ENCODE peak calls at places on chromosomes 5 and 9, in six cellular contexts. N is endothelial cell of umbilical vein, P is GM12878, I is A549, B is K562, J is HepG2. U is an unnamed sample.

GRCh38 chr5:90932052-90932699 is 373.6 kb downstream of the ADGRV1 start:
- DNase-seq in N (peak; percentile 93), P (peak; percentile 12), I (peak; percentile 80), B (peak; percentile 67), J (peak; percentile 48), U (peak; percentile 59)

GRCh38 chr5:177593511-177593910 is 1.5 kb downstream of the TMED9 start:
- DNase-seq in N (no peak), P (no peak), I (no peak), B (no peak), J (no peak), U (no peak)

GRCh38 chr5:17224858-17225436 is 7.5 kb downstream of the BASP1 start:
- DNase-seq in N (no peak), P (peak; percentile 59), I (no peak), B (no peak), J (no peak), U (peak; percentile 54)

GRCh38 chr9:94443039-94443722 is 111.7 kb upstream of the PCAT7 start:
- DNase-seq in N (no peak), P (no peak), I (no peak), B (no peak), J (no peak), U (no peak)

GRCh38 chr5:149731617-149732400 is 1.7 kb downstream of the PPARGC1B start:
- DNase-seq in N (peak; percentile 63), P (peak; percentile 62), I (peak; percentile 81), B (peak; percentile 97), J (no peak), U (peak; percentile 90)

GRCh38 chr5:74017112-74017511 is 391.1 kb downstream of the ARHGEF28 start:
- DNase-seq in N (no peak), P (no peak), I (no peak), B (no peak), J (no peak), U (no peak)

GRCh38 chr5:146344155-146345118 is 5.8 kb downstream of the POU4F3 start:
- DNase-seq in N (no peak), P (no peak), I (no peak), B (no peak), J (no peak), U (no peak)

GRCh38 chr5:124546643-124547042 is 199.8 kb downstream of the ZNF608 start:
- DNase-seq in N (peak; percentile 31), P (no peak), I (peak; percentile 8), B (peak; percentile 27), J (no peak), U (peak; percentile 21)

GRCh38 chr9:121607434-121608248 is 43.8 kb upstream of the DAB2IP start:
- DNase-seq in N (no peak), P (no peak), I (peak; percentile 64), B (no peak), J (peak; percentile 65), U (peak; percentile 59)

GRCh38 chr9:121612511-121612998 is 38.9 kb upstream of the DAB2IP start:
- DNase-seq in N (no peak), P (no peak), I (peak; percentile 38), B (peak; percentile 3), J (no peak), U (peak; percentile 29)

GRCh38 chr9:121609845-121610637 is 41.4 kb upstream of the DAB2IP start:
- DNase-seq in N (peak; percentile 29), P (no peak), I (peak; percentile 83), B (no peak), J (peak; percentile 93), U (no peak)

GRCh38 chr9:121613009-121613766 is 38.2 kb upstream of the DAB2IP start:
- DNase-seq in N (peak; percentile 21), P (no peak), I (no peak), B (no peak), J (no peak), U (peak; percentile 56)

GRCh38 chr9:121610638-121610953 is 40.8 kb upstream of the DAB2IP start:
- DNase-seq in N (no peak), P (no peak), I (no peak), B (peak; percentile 4), J (no peak), U (no peak)
- TF ChIP-seq MYC in N (no peak), P (no peak), I (no peak), B (no peak), J (no peak), U (no peak)

DNA sequence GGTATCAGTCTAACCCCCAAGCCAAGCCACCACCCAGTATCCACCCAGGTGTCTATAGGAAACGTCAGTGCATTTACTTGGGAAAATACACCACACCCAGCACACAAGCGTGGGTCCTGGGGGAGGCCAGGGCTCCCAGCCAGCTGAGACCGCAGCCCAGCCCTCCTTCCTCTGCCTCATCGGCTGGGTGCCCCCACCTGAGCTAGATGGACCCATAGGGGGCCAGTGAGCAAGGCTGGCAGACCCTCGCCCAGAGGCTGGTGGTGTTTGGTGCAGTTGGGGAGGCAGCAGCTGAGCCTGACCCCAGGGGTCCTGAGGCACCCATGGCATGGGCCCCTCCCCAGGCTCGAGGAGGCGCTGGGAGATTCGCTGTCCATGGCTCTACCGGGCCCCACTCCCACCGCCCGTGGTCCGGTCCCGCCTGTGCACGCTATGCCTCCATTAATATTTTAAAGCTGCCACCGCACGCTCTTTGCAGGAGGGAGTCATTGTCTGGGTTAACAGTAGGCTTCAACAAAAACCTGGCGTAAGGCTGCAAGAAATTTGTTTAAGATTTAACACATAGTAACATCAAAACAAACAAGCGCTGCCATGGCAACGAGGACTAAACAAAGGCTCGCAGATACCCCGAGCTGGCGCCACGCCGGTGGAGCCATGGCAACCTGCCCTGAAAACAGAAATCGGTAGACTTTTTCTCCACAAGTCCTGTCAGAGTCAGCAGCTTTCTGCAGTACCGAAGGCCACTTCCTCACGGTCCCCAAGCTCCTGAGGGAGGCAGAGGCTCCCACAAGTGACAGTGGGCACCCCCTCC is 20.6 kb downstream of the TPPP start:
- DNase-seq in N (peak; percentile 82), P (no peak), I (peak; percentile 95), B (peak; percentile 52), J (peak; percentile 82), U (peak; percentile 58)
- TF ChIP-seq MYC in N (no peak), P (no peak), I (peak; percentile 18), B (no peak), J (no peak), U (no peak)

GRCh38 chr9:99573052-99573451 is 248.6 kb upstream of the NR4A3 start:
- DNase-seq in N (no peak), P (no peak), I (no peak), B (no peak), J (no peak), U (no peak)

GRCh38 chr9:99576002-99576401 is 245.7 kb upstream of the NR4A3 start:
- DNase-seq in N (no peak), P (no peak), I (peak; percentile 10), B (peak; percentile 32), J (peak; percentile 12), U (no peak)

GRCh38 chr9:99573883-99574282 is 247.8 kb upstream of the NR4A3 start:
- DNase-seq in N (no peak), P (no peak), I (no peak), B (no peak), J (no peak), U (no peak)

GRCh38 chr9:99569840-99570239 is 251.8 kb upstream of the NR4A3 start:
- DNase-seq in N (no peak), P (no peak), I (no peak), B (no peak), J (no peak), U (no peak)

GRCh38 chr9:99572529-99572928 is 249.2 kb upstream of the NR4A3 start:
- DNase-seq in N (no peak), P (no peak), I (no peak), B (no peak), J (no peak), U (no peak)
- TF ChIP-seq MYC in N (no peak), P (no peak), I (no peak), B (no peak), J (no peak), U (no peak)

GRCh38 chr9:36023260-36024048 is 13.3 kb upstream of the RECK start:
- DNase-seq in N (peak; percentile 71), P (peak; percentile 15), I (peak; percentile 74), B (peak; percentile 69), J (peak; percentile 39), U (peak; percentile 60)
- TF ChIP-seq MYC in N (no peak), P (no peak), I (no peak), B (no peak), J (no peak), U (no peak)

GRCh38 chr9:111900081-111900805 is 3.6 kb downstream of the UGCG start:
- DNase-seq in N (no peak), P (no peak), I (no peak), B (peak; percentile 32), J (no peak), U (no peak)

GRCh38 chr9:111896942-111897830 is 572 bp downstream of the UGCG start:
- DNase-seq in N (peak; percentile 74), P (no peak), I (peak; percentile 49), B (peak; percentile 80), J (peak; percentile 11), U (peak; percentile 55)

GRCh38 chr9:111898331-111899096 is 1.9 kb downstream of the UGCG start:
- DNase-seq in N (peak; percentile 30), P (no peak), I (no peak), B (peak; percentile 12), J (no peak), U (no peak)

GRCh38 chr9:111897831-111898144 is 1.2 kb downstream of the UGCG start:
- DNase-seq in N (peak; percentile 55), P (peak; percentile 74), I (no peak), B (no peak), J (no peak), U (peak; percentile 59)

DNA sequence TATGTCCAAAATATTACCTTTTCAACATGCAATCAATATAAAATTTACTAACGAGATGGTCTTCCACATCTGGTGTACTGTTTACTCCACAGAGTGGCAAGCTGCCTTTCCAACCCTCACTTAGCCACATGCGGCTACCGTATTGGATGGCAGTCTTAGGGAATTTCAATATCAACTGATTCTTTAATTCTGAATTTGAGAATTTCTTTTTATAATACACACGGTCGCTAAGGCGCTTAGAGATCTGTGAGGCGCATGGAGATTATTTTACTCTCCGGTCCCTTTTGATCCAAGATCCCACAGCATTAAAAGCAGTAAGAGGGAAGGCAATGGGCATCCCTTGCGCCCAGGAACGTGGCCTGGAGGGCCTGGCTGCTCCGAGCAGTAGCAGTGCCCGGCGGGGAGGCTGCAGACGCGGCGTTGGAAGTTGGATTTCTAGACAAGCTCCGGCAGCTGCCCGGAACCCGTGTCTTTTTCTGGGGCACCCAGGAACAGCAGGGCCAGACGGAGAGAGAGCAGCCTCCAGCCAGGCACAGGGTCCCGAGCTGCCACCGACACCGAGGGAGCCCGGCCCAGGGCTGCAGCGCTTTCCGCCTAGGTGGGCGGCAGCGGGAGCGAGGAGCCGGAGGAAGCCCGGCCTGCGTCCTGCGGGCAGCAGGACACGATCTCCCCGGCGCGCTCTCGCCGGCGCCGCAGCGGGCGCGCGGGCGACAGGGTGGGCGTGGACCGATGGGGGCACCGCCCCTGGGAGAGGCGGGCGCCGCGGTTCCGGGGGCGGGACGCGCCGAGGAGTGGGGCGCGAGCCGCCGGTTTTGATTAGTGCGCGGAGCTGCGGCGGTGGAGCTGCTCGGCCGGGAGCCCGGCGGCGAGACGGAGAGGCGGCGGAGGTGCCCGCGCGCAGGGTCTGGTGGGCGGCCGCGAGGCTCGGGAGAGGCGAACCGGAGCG is at the start of gene UGCG:
- DNase-seq in N (peak; percentile 92), P (no peak), I (peak; percentile 90), B (peak; percentile 92), J (peak; percentile 74), U (peak; percentile 91)
- TF ChIP-seq MYC in N (no peak), P (no peak), I (peak; percentile 62), B (no peak), J (peak; percentile 78), U (no peak)